ENCODE peak calls at places on chromosomes 2 and 18, in five cellular contexts. E is astrocyte of the spinal cord; W is effector memory CD8-positive, alpha-beta T cell; Y is neuronal stem cell; U is heart left ventricle. R is an unnamed sample.

GRCh38 chr2:106065268-106065982 is 128.7 kb downstream of the UXS1 start:
- DNase-seq in W (no peak), Y (no peak), E (no peak), U (peak), R (no peak)

GRCh38 chr2:237345891-237346640 is 67.9 kb downstream of the COL6A3 start:
- DNase-seq in E (peak), U (no peak), W (no peak), Y (no peak), R (no peak)

GRCh38 chr2:100073110-100073509 is 69.3 kb downstream of the AFF3 start:
- DNase-seq in U (peak), W (no peak), Y (no peak), E (no peak), R (no peak)

GRCh38 chr2:241376808-241377207 is 20.7 kb downstream of the FARP2 start:
- DNase-seq in E (peak), Y (no peak), U (no peak), W (no peak), R (no peak)

GRCh38 chr2:213476641-213477040 is 192.4 kb downstream of the SPAG16 start:
- DNase-seq in E (no peak), W (no peak), U (no peak), Y (no peak), R (no peak)

GRCh38 chr2:55875434-55876135 is 48.0 kb downstream of the EFEMP1 start:
- DNase-seq in W (no peak), U (no peak), E (peak), Y (no peak), R (no peak)

GRCh38 chr18:79963658-79964329 is 649 bp upstream of the HSBP1L1 start:
- DNase-seq in W (no peak), U (no peak), E (no peak), Y (no peak), R (no peak)

GRCh38 chr2:143258126-143258892 is 129.1 kb downstream of the ARHGAP15 start:
- DNase-seq in E (no peak), W (no peak), Y (no peak), U (no peak), R (no peak)

GRCh38 chr2:223580951-223581350 is 21.2 kb downstream of the SCG2 start:
- DNase-seq in E (peak), W (no peak), Y (no peak), U (no peak), R (no peak)

GRCh38 chr2:25521665-25522387 is 151.6 kb downstream of the DTNB start:
- DNase-seq in U (no peak), W (peak), Y (peak), E (peak), R (peak)

GRCh38 chr18:23363865-23364570 is 89.1 kb upstream of the RIOK3 start:
- DNase-seq in E (no peak), Y (no peak), U (no peak), W (no peak), R (no peak)

GRCh38 chr2:55138045-55138444 is 87.8 kb upstream of the RTN4 start:
- DNase-seq in E (no peak), Y (no peak), U (no peak), W (no peak), R (no peak)